ENCODE peak calls at places on chromosomes 7 and 10, in four cellular contexts. S is HepG2, U is GM12878, P is K562. L is an unnamed sample.

GRCh38 chr7:34153680-34154270 is 248.4 kb downstream of the BMPER start:
- DNase-seq in S (no peak), U (no peak), P (no peak), L (no peak)

GRCh38 chr7:82678259-82678658 is 234.7 kb upstream of the CACNA2D1 start:
- DNase-seq in S (no peak), U (no peak), P (no peak), L (no peak)

GRCh38 chr7:41503438-41503837 is 199.5 kb downstream of the INHBA start:
- DNase-seq in S (no peak), U (no peak), P (no peak), L (no peak)

GRCh38 chr7:48421357-48421756 is 250.1 kb downstream of the ABCA13 start:
- DNase-seq in S (no peak), U (no peak), P (no peak), L (no peak)

GRCh38 chr7:84697506-84697905 is 489.4 kb downstream of the SEMA3D start:
- DNase-seq in S (no peak), U (no peak), P (no peak), L (no peak)

GRCh38 chr10:71719464-71720303 is at the start of gene C10orf105:
- DNase-seq in S (no peak), U (no peak), P (no peak), L (no peak)

GRCh38 chr10:58350619-58351323 is 16.0 kb downstream of the UBE2D1 start:
- DNase-seq in S (peak), U (no peak), P (no peak), L (no peak)

GRCh38 chr7:149849174-149849573 is 11.0 kb downstream of the ZNF862 start:
- DNase-seq in S (no peak), U (no peak), P (no peak), L (no peak)

GRCh38 chr7:584122-584465 is 64.4 kb upstream of the PDGFA start:
- DNase-seq in S (no peak), U (no peak), P (no peak), L (no peak)

GRCh38 chr10:116263870-116264269 is 9.1 kb downstream of the GFRA1 start:
- DNase-seq in S (no peak), U (no peak), P (no peak), L (peak)

GRCh38 chr7:159010951-159011820 is 133.5 kb downstream of the VIPR2 start:
- DNase-seq in S (no peak), U (no peak), P (no peak), L (no peak)

GRCh38 chr7:126570845-126571244 is 681.9 kb downstream of the GRM8 start:
- DNase-seq in S (no peak), U (no peak), P (no peak), L (no peak)

GRCh38 chr7:1466524-1467271 is 7.4 kb upstream of the MICALL2 start:
- DNase-seq in S (peak), U (no peak), P (peak), L (peak)

GRCh38 chr10:28842321-28842720 is 165.0 kb downstream of the BAMBI start:
- DNase-seq in S (no peak), U (no peak), P (no peak), L (no peak)

GRCh38 chr10:96505150-96506136 is 8.3 kb downstream of the TLL2 start:
- DNase-seq in S (no peak), U (no peak), P (no peak), L (no peak)

GRCh38 chr10:121734517-121735137 is 136.4 kb upstream of the FGFR2 start:
- DNase-seq in S (peak), U (no peak), P (peak), L (peak)

GRCh38 chr7:157854066-157854891 is 517.5 kb downstream of the DNAJB6 start:
- DNase-seq in S (peak), U (no peak), P (no peak), L (no peak)

GRCh38 chr7:105521027-105521730 is 892 bp downstream of the PUS7 start:
- DNase-seq in S (peak), U (no peak), P (no peak), L (peak)

GRCh38 chr7:96636342-96636865 is 73.2 kb downstream of the SEM1 start:
- DNase-seq in S (no peak), U (no peak), P (no peak), L (no peak)

GRCh38 chr7:95141755-95142154 is 182.6 kb downstream of the PON1 start:
- DNase-seq in S (no peak), U (no peak), P (no peak), L (no peak)

GRCh38 chr10:51368943-51369342 is 294.7 kb downstream of the PRKG1 start:
- DNase-seq in S (no peak), U (no peak), P (no peak), L (no peak)

GRCh38 chr7:93828260-93828659 is 62.3 kb downstream of the TFPI2 start:
- DNase-seq in S (no peak), U (no peak), P (no peak), L (no peak)

GRCh38 chr7:4820405-4820967 is 41.3 kb downstream of the PAPOLB start:
- DNase-seq in S (no peak), U (no peak), P (no peak), L (no peak)

GRCh38 chr10:133388973-133389818 is 4.8 kb upstream of the MTG1 start:
- DNase-seq in S (no peak), U (peak), P (peak), L (no peak)

GRCh38 chr10:122853665-122854313 is 8.1 kb upstream of the CUZD1 start:
- DNase-seq in S (no peak), U (no peak), P (no peak), L (no peak)

GRCh38 chr10:75417522-75417927 is 13.9 kb upstream of the LRMDA start:
- DNase-seq in S (no peak), U (no peak), P (no peak), L (no peak)

GRCh38 chr7:47071866-47072265 is 510.0 kb downstream of the TNS3 start:
- DNase-seq in S (no peak), U (no peak), P (no peak), L (no peak)

GRCh38 chr7:45129906-45130305 is 18.4 kb upstream of the TBRG4 start:
- DNase-seq in S (no peak), U (no peak), P (no peak), L (no peak)

GRCh38 chr7:22688034-22688433 is 39.0 kb upstream of the IL6 start:
- DNase-seq in S (no peak), U (no peak), P (no peak), L (no peak)

GRCh38 chr10:7410306-7410799 is 481 bp downstream of the SFMBT2 start:
- DNase-seq in S (no peak), U (no peak), P (peak), L (no peak)

GRCh38 chr7:50687575-50688261 is 95.0 kb downstream of the GRB10 start:
- DNase-seq in S (no peak), U (no peak), P (no peak), L (no peak)

GRCh38 chr10:89120931-89121907 is 85.9 kb downstream of the CH25H start:
- DNase-seq in S (no peak), U (no peak), P (no peak), L (no peak)

GRCh38 chr7:158276414-158277218 is 311.0 kb downstream of the PTPRN2 start:
- DNase-seq in S (no peak), U (no peak), P (no peak), L (no peak)

GRCh38 chr7:41005381-41005901 is 697.4 kb downstream of the INHBA start:
- DNase-seq in S (no peak), U (no peak), P (no peak), L (no peak)

GRCh38 chr7:46383605-46384004 is 462.5 kb upstream of the IGFBP3 start:
- DNase-seq in S (no peak), U (no peak), P (no peak), L (no peak)

DNA sequence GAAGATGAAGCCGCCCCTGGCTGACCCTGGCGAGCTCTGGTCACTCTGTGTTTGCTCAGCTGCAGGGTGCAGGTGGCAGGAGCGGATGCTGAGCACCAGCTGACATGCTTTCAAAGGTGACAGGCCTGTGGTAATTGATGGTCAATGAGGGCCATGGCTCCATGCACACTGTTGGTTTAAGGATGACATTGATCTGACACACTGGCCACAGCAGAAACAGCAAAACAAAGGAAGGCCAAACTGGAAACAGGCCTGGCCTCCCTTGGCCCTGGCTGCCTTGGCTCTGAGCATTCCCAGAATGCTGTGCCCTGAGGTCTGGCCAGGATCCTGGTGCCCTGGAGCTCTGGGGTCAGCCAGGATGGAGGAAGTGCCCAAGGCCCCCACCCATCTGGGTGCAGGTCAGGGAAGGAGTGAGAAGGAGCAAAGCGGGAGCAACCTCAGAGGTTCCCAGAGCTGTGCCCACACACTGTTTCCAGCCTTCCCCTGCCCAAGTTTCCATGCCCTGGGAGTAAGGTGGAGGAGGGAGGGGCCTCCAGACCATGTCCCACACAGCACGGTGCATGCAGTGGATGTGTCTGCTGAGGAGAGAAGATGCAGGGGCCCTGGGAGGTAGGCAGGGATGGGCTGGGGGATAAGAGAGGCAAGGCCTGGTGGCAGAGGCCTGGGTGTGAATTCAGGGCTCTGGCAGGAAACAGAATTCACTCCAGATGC is 302.2 kb downstream of the RPS24 start:
- DNase-seq in S (no peak), U (no peak), P (no peak), L (no peak)
- TF ChIP-seq FOXK2 in S (no peak), U (no peak), P (no peak), L (no peak)

DNA sequence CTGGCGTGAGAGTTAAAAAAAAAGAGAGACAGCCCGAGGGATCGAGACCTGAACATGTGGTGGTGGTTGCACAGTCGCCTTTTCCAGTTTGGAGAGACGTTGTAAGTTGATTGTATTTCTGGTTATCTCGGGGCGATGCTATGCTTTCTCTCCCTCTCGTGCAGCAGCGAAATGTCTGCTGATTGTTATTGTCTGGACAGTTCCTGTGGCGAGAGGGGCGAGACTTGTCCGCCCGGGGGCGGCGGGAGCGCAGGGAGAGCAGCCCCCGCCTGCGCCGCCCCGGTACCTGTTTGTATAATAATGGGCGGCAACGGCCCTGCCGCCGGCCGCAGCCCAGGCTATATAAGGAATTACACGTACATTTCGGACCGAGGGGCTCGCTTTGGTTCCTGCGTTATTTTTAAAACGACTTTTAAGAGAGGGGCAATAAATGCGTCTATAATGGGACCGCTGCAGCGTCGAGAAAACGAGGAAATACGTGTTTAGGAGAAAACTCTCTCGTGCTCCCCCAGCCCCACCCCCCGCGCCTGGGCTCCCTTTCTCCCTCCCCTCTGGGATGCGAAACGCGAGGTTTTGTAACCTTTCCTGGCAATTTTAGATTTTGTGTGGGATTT is 1.7 kb downstream of the ZEB1 start:
- DNase-seq in S (peak), U (no peak), P (peak), L (peak)
- TF ChIP-seq FOXM1 in S (no peak), U (no peak), P (no peak), L (no peak)

GRCh38 chr10:31757374-31757773 is 171.3 kb downstream of the ARHGAP12 start:
- DNase-seq in S (no peak), U (no peak), P (no peak), L (no peak)

GRCh38 chr10:31759124-31759798 is 169.4 kb downstream of the ARHGAP12 start:
- DNase-seq in S (peak), U (no peak), P (peak), L (peak)

GRCh38 chr10:31757831-31758230 is 170.8 kb downstream of the ARHGAP12 start:
- DNase-seq in S (no peak), U (no peak), P (no peak), L (no peak)

GRCh38 chr10:31759816-31760626 is 168.6 kb downstream of the ARHGAP12 start:
- DNase-seq in S (peak), U (peak), P (peak), L (peak)

DNA sequence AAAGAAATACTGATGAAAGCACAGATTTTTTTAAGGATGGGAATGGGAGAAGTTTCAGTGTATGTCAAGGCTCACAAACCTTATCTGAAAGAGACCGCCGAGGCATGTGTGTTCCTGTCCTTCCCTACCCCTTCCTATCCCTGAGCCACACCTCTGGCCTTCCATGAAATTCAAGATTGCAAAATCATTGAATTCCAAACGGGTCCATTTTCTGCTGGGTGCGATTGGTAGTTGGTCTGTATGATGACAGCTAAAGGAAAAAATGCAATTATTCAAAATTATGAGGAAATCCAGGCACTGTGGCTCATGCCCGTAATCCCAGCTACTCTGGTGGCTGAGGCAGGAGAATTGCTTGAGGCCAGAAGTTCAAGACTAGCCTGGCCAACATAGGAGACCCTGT is 170.1 kb downstream of the ARHGAP12 start:
- DNase-seq in S (no peak), U (no peak), P (no peak), L (no peak)
- TF ChIP-seq FOXK2 in S (no peak), U (no peak), P (no peak), L (no peak)

GRCh38 chr7:132490474-132490873 is 85.8 kb downstream of the PLXNA4 start:
- DNase-seq in S (no peak), U (no peak), P (no peak), L (no peak)

GRCh38 chr7:132492841-132493445 is 83.3 kb downstream of the PLXNA4 start:
- DNase-seq in S (no peak), U (no peak), P (no peak), L (no peak)

GRCh38 chr7:132488634-132489302 is 87.5 kb downstream of the PLXNA4 start:
- DNase-seq in S (no peak), U (no peak), P (no peak), L (no peak)

GRCh38 chr7:132491546-132491945 is 84.7 kb downstream of the PLXNA4 start:
- DNase-seq in S (no peak), U (no peak), P (no peak), L (no peak)

GRCh38 chr7:132489776-132490237 is 86.5 kb downstream of the PLXNA4 start:
- DNase-seq in S (no peak), U (no peak), P (peak), L (no peak)
- TF ChIP-seq FOXM1 in S (no peak), U (no peak), P (peak), L (no peak)

DNA sequence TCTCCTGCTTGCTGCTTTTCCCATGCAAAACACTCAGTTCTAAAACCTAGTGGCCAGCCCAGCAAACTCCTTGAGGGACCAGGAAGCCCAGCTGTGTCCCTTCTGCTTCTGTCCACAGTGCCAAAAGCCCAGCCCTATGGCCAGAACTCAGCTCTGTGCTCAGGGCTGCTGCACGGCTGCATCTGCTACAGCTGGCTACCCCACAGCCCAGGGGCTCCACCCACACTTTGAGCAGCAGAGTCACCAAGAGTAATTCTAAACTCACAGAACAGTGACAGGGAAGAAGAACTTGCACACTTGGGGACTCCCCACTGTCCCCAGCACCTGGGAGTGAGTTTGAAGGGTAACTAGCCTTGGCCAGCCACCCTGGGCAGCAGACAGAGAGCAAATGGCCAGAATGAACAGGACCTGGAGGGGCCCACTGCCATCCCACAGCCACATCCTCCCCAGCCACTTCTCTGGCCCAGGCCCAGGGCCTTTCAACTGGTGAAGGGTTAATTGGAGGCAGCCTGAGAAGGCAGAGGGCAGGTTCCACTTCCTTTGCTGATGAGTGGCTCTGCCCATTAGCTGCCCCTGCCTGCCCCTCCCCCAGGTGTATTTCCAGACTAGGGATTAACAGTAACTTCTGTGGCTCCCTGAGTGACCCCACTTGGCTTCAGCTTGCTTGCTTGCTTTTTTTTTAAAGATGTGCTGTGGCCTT is 28.1 kb upstream of the TRIM8 start:
- DNase-seq in S (no peak), U (no peak), P (no peak), L (no peak)
- TF ChIP-seq FOXK2 in S (no peak), U (no peak), P (no peak), L (no peak)